ENCODE peak calls at places on chromosomes 4 and X, in six cellular contexts. Q, L, G, A, I and O are unnamed samples.

GRCh38 chr4:152374606-152375285 is 161.1 kb downstream of the FBXW7 start:
- DNase-seq in A (no peak), I (no peak), Q (no peak), L (no peak), G (no peak), O (peak)

GRCh38 chr4:184898793-184899192 is 73.0 kb upstream of the ACSL1 start:
- DNase-seq in A (no peak), I (no peak), L (no peak), G (no peak), Q (no peak), O (no peak)

GRCh38 chrX:73215263-73215662 is 612 bp upstream of the NAP1L2 start:
- DNase-seq in Q (peak), L (no peak), A (no peak), G (no peak), I (no peak), O (no peak)

GRCh38 chr4:10731690-10732089 is 47.1 kb upstream of the CLNK start:
- DNase-seq in A (no peak), Q (no peak), G (no peak), I (no peak), L (no peak), O (no peak)

GRCh38 chr4:1002131-1002630 is 9.0 kb upstream of the SLC26A1 start:
- DNase-seq in L (no peak), G (peak), A (no peak), I (no peak), Q (no peak), O (peak)

GRCh38 chr4:104475652-104476051 is 19.0 kb downstream of the CXXC4 start:
- DNase-seq in Q (no peak), I (no peak), L (no peak), A (no peak), G (no peak), O (no peak)

GRCh38 chr4:138901177-138901576 is 114.4 kb upstream of the NOCT start:
- DNase-seq in G (peak), A (no peak), I (no peak), Q (no peak), L (no peak), O (no peak)

GRCh38 chr4:106201373-106201772 is 114.6 kb downstream of the TBCK start:
- DNase-seq in Q (no peak), L (no peak), A (peak), I (peak), G (peak), O (peak)

GRCh38 chrX:39613508-39613921 is 484.2 kb downstream of the BCOR start:
- DNase-seq in I (no peak), G (no peak), Q (no peak), L (no peak), A (peak), O (peak)

GRCh38 chr4:169199184-169199583 is 71.6 kb downstream of the SH3RF1 start:
- DNase-seq in G (no peak), L (no peak), A (no peak), I (no peak), Q (no peak), O (no peak)

GRCh38 chrX:46979340-46979739 is 67.1 kb downstream of the JADE3 start:
- DNase-seq in Q (no peak), L (peak), A (no peak), G (peak), I (no peak), O (peak)

GRCh38 chr4:95548738-95549245 is at the start of gene UNC5C:
- DNase-seq in I (no peak), G (peak), Q (no peak), L (peak), A (peak), O (no peak)

GRCh38 chr4:34181311-34181808 is 2063.0 kb downstream of the ARAP2 start:
- DNase-seq in L (peak), A (peak), I (no peak), Q (no peak), G (peak), O (no peak)